ENCODE peak calls at places on chromosomes 12 and 14, in nine cellular contexts. One of them, this sample, is unnamed.

GRCh38 chr14:49945448-49946319 is 52.8 kb downstream of the ARF6 start:
- DNase-seq in upper lobe of right lung: no peak
- DNase-seq in H9: no peak
- DNase-seq in uterus: no peak
- DNase-seq in tibial artery: no peak
- DNase-seq in HL-60: no peak
- DNase-seq in GM12865: no peak
- DNase-seq in psoas muscle: no peak
- DNase-seq in prostate gland: no peak
- DNase-seq in this sample: no peak

GRCh38 chr12:40078201-40078730 is 27.6 kb downstream of the SLC2A13 start:
- DNase-seq in upper lobe of right lung: no peak
- DNase-seq in H9: no peak
- DNase-seq in uterus: no peak
- DNase-seq in tibial artery: no peak
- DNase-seq in HL-60: no peak
- DNase-seq in GM12865: no peak
- DNase-seq in psoas muscle: no peak
- DNase-seq in prostate gland: no peak
- DNase-seq in this sample: no peak

GRCh38 chr14:33642641-33643342 is 308.1 kb downstream of the EGLN3 start:
- DNase-seq in upper lobe of right lung: no peak
- DNase-seq in H9: no peak
- DNase-seq in uterus: no peak
- DNase-seq in tibial artery: no peak
- DNase-seq in HL-60: no peak
- DNase-seq in GM12865: no peak
- DNase-seq in psoas muscle: no peak
- DNase-seq in prostate gland: no peak
- DNase-seq in this sample: no peak

GRCh38 chr12:1611775-1612174 is 17.3 kb upstream of the WNT5B start:
- DNase-seq in upper lobe of right lung: no peak
- DNase-seq in H9: no peak
- DNase-seq in uterus: no peak
- DNase-seq in tibial artery: no peak
- DNase-seq in HL-60: peak
- DNase-seq in GM12865: no peak
- DNase-seq in psoas muscle: no peak
- DNase-seq in prostate gland: no peak
- DNase-seq in this sample: no peak

GRCh38 chr12:132469423-132469822 is 20.5 kb upstream of the FBRSL1 start:
- DNase-seq in upper lobe of right lung: no peak
- DNase-seq in H9: no peak
- DNase-seq in uterus: no peak
- DNase-seq in tibial artery: no peak
- DNase-seq in HL-60: no peak
- DNase-seq in GM12865: peak
- DNase-seq in psoas muscle: no peak
- DNase-seq in prostate gland: no peak
- DNase-seq in this sample: no peak

GRCh38 chr12:124457287-124458219 is 109.9 kb downstream of the NCOR2 start:
- DNase-seq in upper lobe of right lung: peak
- DNase-seq in H9: no peak
- DNase-seq in uterus: peak
- DNase-seq in tibial artery: peak
- DNase-seq in HL-60: peak
- DNase-seq in GM12865: peak
- DNase-seq in psoas muscle: peak
- DNase-seq in prostate gland: peak
- DNase-seq in this sample: peak

GRCh38 chr12:53961025-53961761 is 6.5 kb downstream of the HOXC12 start:
- DNase-seq in upper lobe of right lung: no peak
- DNase-seq in H9: peak
- DNase-seq in uterus: peak
- DNase-seq in tibial artery: no peak
- DNase-seq in HL-60: no peak
- DNase-seq in GM12865: no peak
- DNase-seq in psoas muscle: no peak
- DNase-seq in prostate gland: no peak
- DNase-seq in this sample: no peak

GRCh38 chr12:94589591-94590001 is 60.8 kb downstream of the TMCC3 start:
- DNase-seq in upper lobe of right lung: no peak
- DNase-seq in H9: no peak
- DNase-seq in uterus: no peak
- DNase-seq in tibial artery: no peak
- DNase-seq in HL-60: no peak
- DNase-seq in GM12865: no peak
- DNase-seq in psoas muscle: no peak
- DNase-seq in prostate gland: no peak
- DNase-seq in this sample: no peak

GRCh38 chr14:35342160-35343010 is 50.2 kb downstream of the PSMA6 start:
- DNase-seq in upper lobe of right lung: no peak
- DNase-seq in H9: no peak
- DNase-seq in uterus: no peak
- DNase-seq in tibial artery: peak
- DNase-seq in HL-60: no peak
- DNase-seq in GM12865: no peak
- DNase-seq in psoas muscle: peak
- DNase-seq in prostate gland: peak
- DNase-seq in this sample: no peak

GRCh38 chr14:72932893-72933292 is 6.6 kb downstream of the DCAF4 start:
- DNase-seq in upper lobe of right lung: no peak
- DNase-seq in H9: no peak
- DNase-seq in uterus: no peak
- DNase-seq in tibial artery: no peak
- DNase-seq in HL-60: no peak
- DNase-seq in GM12865: no peak
- DNase-seq in psoas muscle: no peak
- DNase-seq in prostate gland: no peak
- DNase-seq in this sample: no peak

GRCh38 chr12:30823140-30823669 is 68.5 kb upstream of the CAPRIN2 start:
- DNase-seq in upper lobe of right lung: peak
- DNase-seq in H9: no peak
- DNase-seq in uterus: peak
- DNase-seq in tibial artery: no peak
- DNase-seq in HL-60: peak
- DNase-seq in GM12865: peak
- DNase-seq in psoas muscle: peak
- DNase-seq in prostate gland: no peak
- DNase-seq in this sample: peak

GRCh38 chr12:92561543-92561899 is 141.3 kb upstream of the PLEKHG7 start:
- DNase-seq in upper lobe of right lung: no peak
- DNase-seq in H9: no peak
- DNase-seq in uterus: no peak
- DNase-seq in tibial artery: peak
- DNase-seq in HL-60: no peak
- DNase-seq in GM12865: peak
- DNase-seq in psoas muscle: no peak
- DNase-seq in prostate gland: no peak
- DNase-seq in this sample: no peak

GRCh38 chr14:100106661-100107112 is 41.5 kb downstream of the EVL start:
- DNase-seq in upper lobe of right lung: no peak
- DNase-seq in H9: no peak
- DNase-seq in uterus: no peak
- DNase-seq in tibial artery: peak
- DNase-seq in HL-60: peak
- DNase-seq in GM12865: no peak
- DNase-seq in psoas muscle: no peak
- DNase-seq in prostate gland: no peak
- DNase-seq in this sample: no peak

GRCh38 chr14:100107236-100107635 is 42.0 kb downstream of the EVL start:
- DNase-seq in upper lobe of right lung: peak
- DNase-seq in H9: no peak
- DNase-seq in uterus: no peak
- DNase-seq in tibial artery: peak
- DNase-seq in HL-60: no peak
- DNase-seq in GM12865: no peak
- DNase-seq in psoas muscle: no peak
- DNase-seq in prostate gland: no peak
- DNase-seq in this sample: no peak

GRCh38 chr14:100105357-100106169 is 40.3 kb downstream of the EVL start:
- DNase-seq in upper lobe of right lung: no peak
- DNase-seq in H9: no peak
- DNase-seq in uterus: no peak
- DNase-seq in tibial artery: peak
- DNase-seq in HL-60: peak
- DNase-seq in GM12865: no peak
- DNase-seq in psoas muscle: no peak
- DNase-seq in prostate gland: no peak
- DNase-seq in this sample: no peak

GRCh38 chr14:100104523-100105300 is 39.5 kb downstream of the EVL start:
- DNase-seq in upper lobe of right lung: no peak
- DNase-seq in H9: no peak
- DNase-seq in uterus: no peak
- DNase-seq in tibial artery: peak
- DNase-seq in HL-60: no peak
- DNase-seq in GM12865: no peak
- DNase-seq in psoas muscle: no peak
- DNase-seq in prostate gland: no peak
- DNase-seq in this sample: no peak

DNA sequence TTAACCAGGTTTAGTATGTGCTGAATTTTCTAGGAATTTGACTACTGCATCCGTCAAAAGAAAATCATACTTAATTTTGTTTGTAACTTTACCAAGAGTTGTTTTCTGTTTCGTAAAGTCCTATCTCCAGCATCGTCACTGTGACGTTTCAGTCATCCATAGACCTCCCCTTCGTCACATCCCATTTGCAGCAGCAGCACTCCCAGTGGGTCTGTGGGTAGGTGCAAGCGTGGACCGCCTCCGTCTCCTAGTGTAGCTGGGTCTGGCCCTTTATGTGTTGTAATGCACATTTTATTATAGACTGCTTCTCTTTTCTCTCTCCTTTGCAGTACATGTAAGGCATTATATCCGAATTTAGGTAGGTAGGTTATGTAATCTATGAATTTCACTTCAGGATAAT is 41.0 kb downstream of the EVL start:
- DNase-seq in upper lobe of right lung: no peak
- DNase-seq in H9: no peak
- DNase-seq in uterus: no peak
- DNase-seq in tibial artery: peak
- DNase-seq in HL-60: no peak
- DNase-seq in GM12865: no peak
- DNase-seq in psoas muscle: no peak
- DNase-seq in prostate gland: no peak
- DNase-seq in this sample: no peak
- TF ChIP-seq CTCF in upper lobe of right lung: no peak
- TF ChIP-seq CTCF in H9: no peak
- TF ChIP-seq CTCF in uterus: no peak
- TF ChIP-seq CTCF in tibial artery: no peak
- TF ChIP-seq CTCF in HL-60: no peak
- TF ChIP-seq CTCF in GM12865: no peak
- TF ChIP-seq CTCF in psoas muscle: no peak
- TF ChIP-seq CTCF in prostate gland: no peak
- TF ChIP-seq CTCF in this sample: no peak

DNA sequence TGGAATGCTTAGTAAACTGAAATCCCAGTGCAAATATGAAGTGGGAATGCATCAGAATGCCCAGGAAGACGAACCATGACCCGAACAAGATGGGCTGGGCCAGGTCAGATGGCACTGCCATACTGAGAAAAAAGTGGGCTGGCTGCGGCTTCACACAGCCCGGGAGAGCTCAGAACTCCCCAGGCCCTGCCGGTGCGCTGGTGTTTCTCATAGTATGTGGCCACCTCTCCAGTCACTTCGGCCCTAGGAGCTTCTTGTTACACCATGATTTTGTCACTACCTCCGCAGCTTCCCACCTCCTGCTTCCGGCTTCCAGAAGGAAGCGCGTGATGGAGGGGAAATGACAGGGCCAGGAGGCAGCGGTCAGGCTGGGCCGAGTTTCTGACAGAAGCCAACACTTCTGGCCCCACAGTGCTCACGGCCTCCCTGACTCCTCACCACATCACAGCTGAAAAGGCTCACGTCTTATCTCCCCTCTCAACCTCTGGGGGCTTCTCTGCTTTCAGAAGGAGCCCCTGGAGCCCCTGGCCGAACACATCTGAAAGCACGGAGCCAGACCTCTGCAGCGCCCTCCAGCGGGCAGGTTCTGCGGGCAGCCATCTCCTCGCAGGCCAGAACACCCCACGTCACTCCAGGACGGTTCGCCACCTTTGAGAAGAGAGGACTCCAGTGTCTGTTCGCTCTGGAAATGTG is 30.7 kb downstream of the DAD1 start:
- DNase-seq in upper lobe of right lung: no peak
- DNase-seq in H9: peak
- DNase-seq in uterus: no peak
- DNase-seq in tibial artery: no peak
- DNase-seq in HL-60: no peak
- DNase-seq in GM12865: peak
- DNase-seq in psoas muscle: no peak
- DNase-seq in prostate gland: no peak
- DNase-seq in this sample: no peak
- TF ChIP-seq CTCF in upper lobe of right lung: peak
- TF ChIP-seq CTCF in H9: peak
- TF ChIP-seq CTCF in uterus: no peak
- TF ChIP-seq CTCF in tibial artery: no peak
- TF ChIP-seq CTCF in HL-60: no peak
- TF ChIP-seq CTCF in GM12865: peak
- TF ChIP-seq CTCF in psoas muscle: no peak
- TF ChIP-seq CTCF in prostate gland: no peak
- TF ChIP-seq CTCF in this sample: no peak

GRCh38 chr12:57214398-57214781 is 2.2 kb upstream of the NXPH4 start:
- DNase-seq in upper lobe of right lung: no peak
- DNase-seq in H9: peak
- DNase-seq in uterus: peak
- DNase-seq in tibial artery: peak
- DNase-seq in HL-60: peak
- DNase-seq in GM12865: peak
- DNase-seq in psoas muscle: peak
- DNase-seq in prostate gland: peak
- DNase-seq in this sample: peak
- TF ChIP-seq CTCF in upper lobe of right lung: peak
- TF ChIP-seq CTCF in H9: peak
- TF ChIP-seq CTCF in uterus: peak
- TF ChIP-seq CTCF in tibial artery: peak
- TF ChIP-seq CTCF in HL-60: peak
- TF ChIP-seq CTCF in GM12865: peak
- TF ChIP-seq CTCF in psoas muscle: peak
- TF ChIP-seq CTCF in prostate gland: peak
- TF ChIP-seq CTCF in this sample: no peak

DNA sequence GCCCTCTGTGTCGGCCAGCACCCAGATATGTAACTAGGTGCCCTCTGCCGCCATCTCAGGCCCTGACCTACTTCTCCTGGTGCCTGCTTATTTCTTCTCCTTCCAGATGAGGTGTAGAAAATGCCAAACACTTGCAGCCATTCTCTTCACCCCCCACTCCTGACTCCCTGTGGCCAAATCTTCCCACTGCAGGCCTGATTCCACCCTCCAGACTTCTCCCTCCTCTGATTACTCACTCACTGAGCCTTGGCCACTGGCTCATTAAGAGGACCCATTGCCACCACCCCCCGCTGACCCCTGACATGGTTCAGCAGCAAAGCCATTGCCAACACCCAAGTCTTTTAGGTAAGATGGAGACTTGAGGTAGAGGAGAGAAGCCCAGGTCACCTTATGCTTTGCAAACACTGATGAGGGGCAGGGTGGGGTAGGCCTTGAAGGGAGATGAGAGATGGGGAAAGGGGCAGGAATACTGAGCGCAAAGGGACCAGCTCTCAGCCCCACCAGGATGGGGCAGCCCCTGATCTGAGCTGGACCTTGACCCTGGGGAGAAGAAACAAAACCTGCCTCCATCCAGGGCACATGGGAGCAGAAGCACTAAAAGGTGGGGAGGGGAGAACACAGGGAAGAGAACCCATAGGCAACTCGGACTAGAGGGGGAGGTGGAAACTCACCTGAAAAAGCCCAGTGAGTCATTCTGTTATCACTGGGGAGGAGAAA is 25.1 kb upstream of the ANO2 start:
- DNase-seq in upper lobe of right lung: no peak
- DNase-seq in H9: peak
- DNase-seq in uterus: no peak
- DNase-seq in tibial artery: no peak
- DNase-seq in HL-60: no peak
- DNase-seq in GM12865: no peak
- DNase-seq in psoas muscle: no peak
- DNase-seq in prostate gland: no peak
- DNase-seq in this sample: no peak
- TF ChIP-seq CTCF in upper lobe of right lung: no peak
- TF ChIP-seq CTCF in H9: peak
- TF ChIP-seq CTCF in uterus: no peak
- TF ChIP-seq CTCF in tibial artery: no peak
- TF ChIP-seq CTCF in HL-60: no peak
- TF ChIP-seq CTCF in GM12865: no peak
- TF ChIP-seq CTCF in psoas muscle: no peak
- TF ChIP-seq CTCF in prostate gland: no peak
- TF ChIP-seq CTCF in this sample: no peak

This sample was measured in activated B cell treated with CpG ODN at 0.5 μM for 24 hours.